ENCODE peak calls at places on chromosomes 7 and 10, in nine cellular contexts. K is kidney epithelial cell; X is prostate gland; P is AG10803; J is CD8-positive, alpha-beta memory T cell; W is thoracic aorta; A is left ventricle myocardium inferior; Q is adrenal gland; M is GM06990. U is an unnamed sample.
A peak's percentile ranks its signal among the peaks of the same experiment; 100 is the strongest.

GRCh38 chr7:37037286-37037685 is 313.0 kb upstream of the AOAH start:
- DNase-seq in K (no peak), X (no peak), P (no peak), J (no peak), W (no peak), A (no peak), Q (no peak), M (no peak), U (no peak)

GRCh38 chr7:109449760-109450159 is 880.1 kb downstream of the DNAJB9 start:
- DNase-seq in K (no peak), X (no peak), P (no peak), J (no peak), W (no peak), A (no peak), Q (no peak), M (no peak), U (no peak)

GRCh38 chr10:13671874-13672273 is 85.1 kb downstream of the PRPF18 start:
- DNase-seq in K (no peak), X (no peak), P (no peak), J (no peak), W (no peak), A (no peak), Q (no peak), M (no peak), U (no peak)

GRCh38 chr7:134890246-134891240 is 95.8 kb upstream of the AGBL3 start:
- DNase-seq in K (no peak), X (peak; percentile 28), P (peak; percentile 60), J (no peak), W (peak; percentile 27), A (peak; percentile 42), Q (peak; percentile 38), M (no peak), U (no peak)

GRCh38 chr7:123208793-123209192 is 9.0 kb upstream of the SLC13A1 start:
- DNase-seq in K (no peak), X (no peak), P (no peak), J (no peak), W (no peak), A (no peak), Q (peak; percentile 31), M (no peak), U (no peak)

GRCh38 chr7:105281966-105282365 is 106.8 kb downstream of the SRPK2 start:
- DNase-seq in K (no peak), X (no peak), P (no peak), J (no peak), W (no peak), A (no peak), Q (no peak), M (no peak), U (no peak)

GRCh38 chr10:91210435-91210834 is 10.0 kb upstream of the PCGF5 start:
- DNase-seq in K (no peak), X (no peak), P (no peak), J (no peak), W (no peak), A (no peak), Q (peak; percentile 52), M (peak; percentile 53), U (no peak)

GRCh38 chr7:144834516-144835165 is 1.2 kb downstream of the TPK1 start:
- DNase-seq in K (no peak), X (no peak), P (peak; percentile 36), J (no peak), W (no peak), A (no peak), Q (peak; percentile 48), M (no peak), U (no peak)

GRCh38 chr10:16679511-16679910 is 137.7 kb downstream of the RSU1 start:
- DNase-seq in K (no peak), X (no peak), P (no peak), J (no peak), W (no peak), A (no peak), Q (no peak), M (no peak), U (no peak)

GRCh38 chr10:16685551-16685950 is 131.7 kb downstream of the RSU1 start:
- DNase-seq in K (no peak), X (no peak), P (no peak), J (no peak), W (no peak), A (no peak), Q (no peak), M (no peak), U (no peak)

GRCh38 chr10:16686081-16686902 is 130.9 kb downstream of the RSU1 start:
- DNase-seq in K (no peak), X (no peak), P (no peak), J (no peak), W (no peak), A (no peak), Q (no peak), M (no peak), U (no peak)

GRCh38 chr10:16681525-16681924 is 135.7 kb downstream of the RSU1 start:
- DNase-seq in K (no peak), X (no peak), P (no peak), J (no peak), W (no peak), A (no peak), Q (no peak), M (no peak), U (no peak)
- H3K4me3 ChIP-seq in K (no peak overlapping the region), X (no peak overlapping the region), P (no peak overlapping the region), J (no peak overlapping the region), W (no peak overlapping the region), A (no peak overlapping the region), Q (no peak overlapping the region), M (no peak overlapping the region), U (no peak overlapping the region)

GRCh38 chr10:4868357-4868657 is 42.3 kb downstream of the AKR1E2 start:
- DNase-seq in K (no peak), X (no peak), P (no peak), J (no peak), W (no peak), A (no peak), Q (no peak), M (no peak), U (no peak)

GRCh38 chr10:4865945-4866661 is 40.1 kb downstream of the AKR1E2 start:
- DNase-seq in K (no peak), X (no peak), P (no peak), J (no peak), W (no peak), A (no peak), Q (no peak), M (no peak), U (no peak)

GRCh38 chr10:4867520-4868356 is 41.7 kb downstream of the AKR1E2 start:
- DNase-seq in K (no peak), X (no peak), P (no peak), J (no peak), W (no peak), A (no peak), Q (peak; percentile 47), M (no peak), U (no peak)

GRCh38 chr10:4867109-4867519 is 41.1 kb downstream of the AKR1E2 start:
- DNase-seq in K (no peak), X (no peak), P (no peak), J (no peak), W (no peak), A (no peak), Q (no peak), M (no peak), U (no peak)
- H3K4me3 ChIP-seq in K (no peak overlapping the region), X (no peak overlapping the region), P (no peak overlapping the region), J (no peak overlapping the region), W (no peak overlapping the region), A (no peak overlapping the region), Q (no peak overlapping the region), M (no peak overlapping the region), U (no peak overlapping the region)

DNA sequence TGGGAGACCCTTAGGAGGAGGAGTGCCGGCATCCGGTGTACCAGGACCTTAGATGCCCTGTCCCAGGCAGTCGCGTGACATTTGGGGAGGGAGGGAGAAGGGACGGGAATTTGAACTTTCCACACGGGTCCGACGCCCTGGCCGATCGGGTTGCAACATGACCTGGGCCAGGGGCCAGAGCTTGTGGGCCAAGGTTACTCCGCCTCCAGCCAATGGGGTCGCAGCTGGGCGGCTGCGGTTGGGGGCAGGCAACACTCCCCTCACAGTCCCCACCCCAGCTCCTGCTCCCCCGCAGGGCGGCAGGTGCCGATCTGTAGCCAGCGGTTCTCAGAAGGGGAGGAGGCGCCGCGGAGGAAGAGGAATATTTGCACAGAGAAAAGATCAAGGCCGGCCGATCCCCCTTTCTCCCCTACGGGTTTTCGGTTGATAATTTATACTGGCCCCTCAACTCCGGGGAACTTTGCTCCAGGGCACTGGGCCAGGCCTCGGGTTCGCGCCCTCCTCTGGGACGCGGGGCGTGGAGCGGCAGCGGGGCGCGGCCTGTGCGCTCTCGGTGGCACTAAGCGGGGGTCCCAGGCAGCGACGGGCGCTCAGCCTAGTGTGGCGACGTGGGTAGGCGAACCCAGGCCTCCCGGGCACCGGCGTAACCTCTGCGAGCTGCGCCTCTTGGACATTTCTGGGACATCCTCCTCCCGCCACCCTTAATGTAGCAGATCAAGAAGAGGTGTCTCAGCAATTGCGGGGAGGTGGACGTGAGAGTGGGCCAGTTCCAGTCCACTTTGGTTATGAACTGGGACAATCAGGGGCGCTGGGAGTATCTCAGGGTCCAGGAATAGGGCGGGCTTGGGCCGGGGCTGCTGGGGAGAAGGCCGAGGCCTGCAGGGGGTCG is 1.2 kb downstream of the MLXIPL start:
- DNase-seq in K (no peak), X (no peak), P (peak; percentile 21), J (no peak), W (no peak), A (peak; percentile 48), Q (peak; percentile 89), M (no peak), U (peak; percentile 93)
- H3K4me3 ChIP-seq in K (peak overlapping the region; percentile 15), X (peak overlapping the region; percentile 5), P (no peak overlapping the region), J (no peak overlapping the region), W (peak overlapping the region; percentile 70), A (peak overlapping the region; percentile 68), Q (peak overlapping the region; percentile 64), M (no peak overlapping the region), U (peak overlapping the region; percentile 80)

GRCh38 chr7:93148727-93149126 is 542 bp upstream of the SAMD9L start:
- DNase-seq in K (no peak), X (no peak), P (no peak), J (no peak), W (no peak), A (no peak), Q (no peak), M (no peak), U (no peak)
- H3K4me3 ChIP-seq in K (no peak overlapping the region), X (peak overlapping the region; percentile 17), P (no peak overlapping the region), J (peak overlapping the region; percentile 62), W (peak overlapping the region; percentile 72), A (peak overlapping the region; percentile 67), Q (peak overlapping the region; percentile 55), M (no peak overlapping the region), U (peak overlapping the region; percentile 50)

GRCh38 chr10:94680544-94680943 is 3.0 kb upstream of the CYP2C18 start:
- DNase-seq in K (peak; percentile 85), X (no peak), P (no peak), J (no peak), W (no peak), A (no peak), Q (no peak), M (no peak), U (no peak)
- H3K4me3 ChIP-seq in K (no peak overlapping the region), X (no peak overlapping the region), P (no peak overlapping the region), J (no peak overlapping the region), W (no peak overlapping the region), A (no peak overlapping the region), Q (no peak overlapping the region), M (no peak overlapping the region), U (no peak overlapping the region)

GRCh38 chr7:25895792-25896171 is 256.2 kb upstream of the NFE2L3 start:
- DNase-seq in K (no peak), X (no peak), P (no peak), J (no peak), W (no peak), A (no peak), Q (no peak), M (no peak), U (no peak)
- H3K4me3 ChIP-seq in K (no peak overlapping the region), X (no peak overlapping the region), P (no peak overlapping the region), J (no peak overlapping the region), W (peak overlapping the region; percentile 38), A (no peak overlapping the region), Q (peak overlapping the region; percentile 52), M (no peak overlapping the region), U (peak overlapping the region; percentile 48)

GRCh38 chr7:101231644-101232043 is 6.0 kb downstream of the CLDN15 start:
- DNase-seq in K (no peak), X (no peak), P (no peak), J (no peak), W (no peak), A (no peak), Q (no peak), M (no peak), U (no peak)
- H3K4me3 ChIP-seq in K (no peak overlapping the region), X (no peak overlapping the region), P (no peak overlapping the region), J (no peak overlapping the region), W (no peak overlapping the region), A (peak overlapping the region; percentile 50), Q (no peak overlapping the region), M (no peak overlapping the region), U (no peak overlapping the region)

U was measured in gastrocnemius medialis.